ENCODE peak calls at places on chromosomes 13 and 19, in six cellular contexts. One of them, this sample, is unnamed.

GRCh38 chr19:54653181-54653809 is 9.5 kb upstream of the LILRB4 start:
- DNase-seq in RCC 7860: peak; percentile 13
- DNase-seq in substantia nigra: no peak
- DNase-seq in cardiac fibroblast: peak; percentile 50
- DNase-seq in non-pigmented ciliary epithelial cell: no peak
- DNase-seq in NCI-H460: peak; percentile 12
- DNase-seq in this sample: peak; percentile 32

GRCh38 chr13:108609353-108609752 is 20.1 kb upstream of the MYO16 start:
- DNase-seq in RCC 7860: peak; percentile 7
- DNase-seq in substantia nigra: no peak
- DNase-seq in cardiac fibroblast: peak; percentile 29
- DNase-seq in non-pigmented ciliary epithelial cell: no peak
- DNase-seq in NCI-H460: peak; percentile 30
- DNase-seq in this sample: no peak

GRCh38 chr19:51070334-51070886 is 5.5 kb upstream of the KLK13 start:
- DNase-seq in RCC 7860: no peak
- DNase-seq in substantia nigra: no peak
- DNase-seq in cardiac fibroblast: no peak
- DNase-seq in non-pigmented ciliary epithelial cell: no peak
- DNase-seq in NCI-H460: no peak
- DNase-seq in this sample: no peak

GRCh38 chr19:46732966-46733692 is 12.7 kb upstream of the FKRP start:
- DNase-seq in RCC 7860: peak; percentile 60
- DNase-seq in substantia nigra: no peak
- DNase-seq in cardiac fibroblast: peak; percentile 54
- DNase-seq in non-pigmented ciliary epithelial cell: no peak
- DNase-seq in NCI-H460: no peak
- DNase-seq in this sample: no peak

GRCh38 chr13:61414686-61415664 is 674 bp downstream of the PCDH20 start:
- DNase-seq in RCC 7860: peak; percentile 6
- DNase-seq in substantia nigra: peak; percentile 2
- DNase-seq in cardiac fibroblast: peak; percentile 2
- DNase-seq in non-pigmented ciliary epithelial cell: no peak
- DNase-seq in NCI-H460: peak; percentile 71
- DNase-seq in this sample: no peak

GRCh38 chr19:35861640-35862160 is 5.0 kb downstream of the KIRREL2 start:
- DNase-seq in RCC 7860: no peak
- DNase-seq in substantia nigra: no peak
- DNase-seq in cardiac fibroblast: no peak
- DNase-seq in non-pigmented ciliary epithelial cell: no peak
- DNase-seq in NCI-H460: no peak
- DNase-seq in this sample: no peak

GRCh38 chr13:43924549-43925245 is 45.0 kb downstream of the LACC1 start:
- DNase-seq in RCC 7860: no peak
- DNase-seq in substantia nigra: no peak
- DNase-seq in cardiac fibroblast: no peak
- DNase-seq in non-pigmented ciliary epithelial cell: no peak
- DNase-seq in NCI-H460: no peak
- DNase-seq in this sample: no peak

GRCh38 chr19:34539396-34539795 is 57.8 kb downstream of the WTIP start:
- DNase-seq in RCC 7860: no peak
- DNase-seq in substantia nigra: no peak
- DNase-seq in cardiac fibroblast: peak; percentile 9
- DNase-seq in non-pigmented ciliary epithelial cell: no peak
- DNase-seq in NCI-H460: no peak
- DNase-seq in this sample: no peak

GRCh38 chr13:25286308-25286968 is 850 bp downstream of the MTMR6 start:
- DNase-seq in RCC 7860: peak; percentile 34
- DNase-seq in substantia nigra: no peak
- DNase-seq in cardiac fibroblast: peak; percentile 63
- DNase-seq in non-pigmented ciliary epithelial cell: no peak
- DNase-seq in NCI-H460: peak; percentile 8
- DNase-seq in this sample: peak; percentile 29

GRCh38 chr13:78603240-78603947 is at the start of gene POU4F1:
- DNase-seq in RCC 7860: no peak
- DNase-seq in substantia nigra: no peak
- DNase-seq in cardiac fibroblast: no peak
- DNase-seq in non-pigmented ciliary epithelial cell: no peak
- DNase-seq in NCI-H460: peak; percentile 58
- DNase-seq in this sample: peak; percentile 51

GRCh38 chr13:32252812-32253440 is 62.2 kb downstream of the ZAR1L start:
- DNase-seq in RCC 7860: no peak
- DNase-seq in substantia nigra: no peak
- DNase-seq in cardiac fibroblast: no peak
- DNase-seq in non-pigmented ciliary epithelial cell: no peak
- DNase-seq in NCI-H460: no peak
- DNase-seq in this sample: no peak

GRCh38 chr13:104571161-104571889 is 1505.1 kb upstream of the SLC10A2 start:
- DNase-seq in RCC 7860: peak; percentile 86
- DNase-seq in substantia nigra: peak; percentile 77
- DNase-seq in cardiac fibroblast: peak; percentile 94
- DNase-seq in non-pigmented ciliary epithelial cell: peak; percentile 79
- DNase-seq in NCI-H460: peak; percentile 39
- DNase-seq in this sample: peak; percentile 58

GRCh38 chr13:59269476-59269875 is 894.3 kb downstream of the DIAPH3 start:
- DNase-seq in RCC 7860: no peak
- DNase-seq in substantia nigra: no peak
- DNase-seq in cardiac fibroblast: peak; percentile 87
- DNase-seq in non-pigmented ciliary epithelial cell: peak; percentile 63
- DNase-seq in NCI-H460: no peak
- DNase-seq in this sample: no peak

GRCh38 chr19:18306903-18307681 is 15.8 kb downstream of the LSM4 start:
- DNase-seq in RCC 7860: no peak
- DNase-seq in substantia nigra: peak; percentile 72
- DNase-seq in cardiac fibroblast: no peak
- DNase-seq in non-pigmented ciliary epithelial cell: no peak
- DNase-seq in NCI-H460: no peak
- DNase-seq in this sample: no peak

GRCh38 chr19:36417752-36418286 is 625 bp downstream of the ZFP82 start:
- DNase-seq in RCC 7860: no peak
- DNase-seq in substantia nigra: peak; percentile 14
- DNase-seq in cardiac fibroblast: no peak
- DNase-seq in non-pigmented ciliary epithelial cell: no peak
- DNase-seq in NCI-H460: no peak
- DNase-seq in this sample: no peak

GRCh38 chr13:20350380-20350763 is 118.3 kb upstream of the GJB6 start:
- DNase-seq in RCC 7860: no peak
- DNase-seq in substantia nigra: no peak
- DNase-seq in cardiac fibroblast: no peak
- DNase-seq in non-pigmented ciliary epithelial cell: no peak
- DNase-seq in NCI-H460: no peak
- DNase-seq in this sample: no peak

GRCh38 chr19:49427855-49428546 is 2.8 kb downstream of the GFY start:
- DNase-seq in RCC 7860: no peak
- DNase-seq in substantia nigra: peak; percentile 62
- DNase-seq in cardiac fibroblast: no peak
- DNase-seq in non-pigmented ciliary epithelial cell: no peak
- DNase-seq in NCI-H460: no peak
- DNase-seq in this sample: peak; percentile 33

GRCh38 chr13:107275945-107276614 is 708.1 kb upstream of the ARGLU1 start:
- DNase-seq in RCC 7860: no peak
- DNase-seq in substantia nigra: no peak
- DNase-seq in cardiac fibroblast: peak; percentile 25
- DNase-seq in non-pigmented ciliary epithelial cell: no peak
- DNase-seq in NCI-H460: no peak
- DNase-seq in this sample: no peak

GRCh38 chr19:10277795-10278583 is 7.1 kb downstream of the ICAM1 start:
- DNase-seq in RCC 7860: no peak
- DNase-seq in substantia nigra: no peak
- DNase-seq in cardiac fibroblast: no peak
- DNase-seq in non-pigmented ciliary epithelial cell: no peak
- DNase-seq in NCI-H460: no peak
- DNase-seq in this sample: no peak

GRCh38 chr19:29966594-29967249 is 24.7 kb downstream of the URI1 start:
- DNase-seq in RCC 7860: no peak
- DNase-seq in substantia nigra: no peak
- DNase-seq in cardiac fibroblast: peak; percentile 42
- DNase-seq in non-pigmented ciliary epithelial cell: no peak
- DNase-seq in NCI-H460: no peak
- DNase-seq in this sample: peak; percentile 42

GRCh38 chr13:34156841-34157365 is 339.0 kb downstream of the RFC3 start:
- DNase-seq in RCC 7860: peak; percentile 91
- DNase-seq in substantia nigra: peak; percentile 4
- DNase-seq in cardiac fibroblast: peak; percentile 95
- DNase-seq in non-pigmented ciliary epithelial cell: peak; percentile 97
- DNase-seq in NCI-H460: peak; percentile 79
- DNase-seq in this sample: peak; percentile 95

GRCh38 chr19:1161716-1162115 is 12.4 kb downstream of the SBNO2 start:
- DNase-seq in RCC 7860: no peak
- DNase-seq in substantia nigra: no peak
- DNase-seq in cardiac fibroblast: peak; percentile 53
- DNase-seq in non-pigmented ciliary epithelial cell: no peak
- DNase-seq in NCI-H460: no peak
- DNase-seq in this sample: no peak